ENCODE peak calls at places on chromosomes 7 and 10, in ten cellular contexts. J, W, R, Q, S, C, I, D, U and Z are unnamed samples.

GRCh38 chr10:101131962-101132635 is 999 bp downstream of the TLX1 start:
- DNase-seq in R (no peak), C (no peak), D (no peak), I (no peak), W (no peak), U (no peak), Q (no peak), J (no peak), S (no peak), Z (no peak)

GRCh38 chr10:126380352-126381076 is 7.8 kb downstream of the ADAM12 start:
- DNase-seq in Q (no peak), S (no peak), D (no peak), C (no peak), I (no peak), W (no peak), J (no peak), U (no peak), R (no peak), Z (no peak)

GRCh38 chr10:20254078-20254477 is 437.8 kb downstream of the PLXDC2 start:
- DNase-seq in S (no peak), R (no peak), J (no peak), U (no peak), W (no peak), Q (peak), D (no peak), I (no peak), C (no peak), Z (no peak)

GRCh38 chr10:27157150-27157549 is 2.0 kb downstream of the MASTL start:
- DNase-seq in R (no peak), J (no peak), S (no peak), C (no peak), D (no peak), U (no peak), I (no peak), Q (no peak), W (no peak), Z (no peak)

GRCh38 chr7:69349291-69349690 is 249.0 kb upstream of the AUTS2 start:
- DNase-seq in C (no peak), Q (no peak), J (no peak), I (no peak), D (no peak), U (no peak), S (no peak), R (no peak), W (no peak), Z (no peak)

GRCh38 chr10:22294694-22295093 is 21.5 kb upstream of the COMMD3 start:
- DNase-seq in S (no peak), W (no peak), D (no peak), C (no peak), U (no peak), Q (no peak), I (no peak), R (no peak), J (no peak), Z (no peak)

GRCh38 chr7:101302641-101303101 is 18.9 kb downstream of the IFT22 start:
- DNase-seq in C (no peak), R (no peak), Q (no peak), I (no peak), W (no peak), D (no peak), U (no peak), J (no peak), S (no peak), Z (no peak)

GRCh38 chr10:131902691-131903090 is 1.9 kb downstream of the PPP2R2D start:
- DNase-seq in D (no peak), Q (no peak), C (no peak), R (no peak), S (no peak), U (no peak), I (no peak), J (no peak), W (no peak), Z (no peak)

GRCh38 chr7:103117016-103117415 is 31.9 kb downstream of the NAPEPLD start:
- DNase-seq in D (no peak), Q (peak), U (no peak), J (no peak), R (no peak), I (no peak), C (no peak), S (no peak), W (no peak), Z (no peak)

GRCh38 chr7:34759477-34760125 is 101.6 kb downstream of the NPSR1 start:
- DNase-seq in R (peak), D (no peak), Q (peak), C (no peak), W (no peak), S (peak), U (no peak), J (peak), I (peak), Z (no peak)

GRCh38 chr7:108461855-108462254 is 5.6 kb upstream of the NRCAM start:
- DNase-seq in S (no peak), C (no peak), R (no peak), D (no peak), Q (no peak), U (no peak), J (no peak), I (no peak), W (no peak), Z (no peak)

GRCh38 chr7:106327538-106328481 is 43.0 kb upstream of the NAMPT start:
- DNase-seq in I (no peak), R (no peak), U (no peak), S (no peak), W (no peak), J (no peak), C (no peak), Q (no peak), D (no peak), Z (no peak)

GRCh38 chr7:101172854-101173751 is 7.0 kb downstream of the NAT16 start:
- DNase-seq in S (peak), D (no peak), R (no peak), I (peak), U (no peak), W (no peak), Q (no peak), C (peak), J (no peak), Z (no peak)

GRCh38 chr7:157980774-157981173 is 606.8 kb downstream of the PTPRN2 start:
- DNase-seq in Q (no peak), I (no peak), J (no peak), R (no peak), S (no peak), D (no peak), W (no peak), C (no peak), U (no peak), Z (no peak)

GRCh38 chr7:135343361-135343760 is 109.7 kb downstream of the STRA8 start:
- DNase-seq in S (no peak), U (no peak), W (no peak), R (no peak), Q (no peak), I (no peak), J (no peak), C (no peak), D (no peak), Z (no peak)

GRCh38 chr10:867807-868206 is 63.7 kb downstream of the LARP4B start:
- DNase-seq in C (no peak), J (no peak), R (no peak), U (no peak), Q (no peak), I (no peak), W (no peak), D (no peak), S (no peak), Z (no peak)

GRCh38 chr10:26792780-26793495 is 67.8 kb downstream of the ABI1 start:
- DNase-seq in U (no peak), J (no peak), S (no peak), Q (peak), C (no peak), I (no peak), R (no peak), W (no peak), D (no peak), Z (no peak)

GRCh38 chr10:24097771-24098207 is 111.1 kb upstream of the KIAA1217 start:
- DNase-seq in W (no peak), I (no peak), Q (peak), R (peak), C (no peak), S (no peak), U (no peak), J (no peak), D (no peak), Z (no peak)

GRCh38 chr7:70098133-70098561 is 499.9 kb downstream of the AUTS2 start:
- DNase-seq in R (no peak), I (no peak), U (no peak), W (no peak), J (no peak), C (no peak), D (no peak), Q (no peak), S (peak), Z (no peak)

GRCh38 chr7:140018125-140019043 is 44.4 kb downstream of the PARP12 start:
- DNase-seq in I (no peak), C (no peak), Q (no peak), J (no peak), U (no peak), S (no peak), R (no peak), D (no peak), W (no peak), Z (no peak)

GRCh38 chr7:75625868-75626267 is 112.9 kb downstream of the HIP1 start:
- DNase-seq in R (no peak), I (no peak), D (no peak), W (no peak), S (no peak), U (no peak), J (no peak), C (no peak), Q (no peak), Z (no peak)

GRCh38 chr7:22718200-22718711 is 8.7 kb upstream of the IL6 start:
- DNase-seq in S (no peak), I (peak), U (no peak), Q (no peak), D (no peak), J (peak), R (no peak), C (no peak), W (no peak), Z (no peak)

GRCh38 chr10:29950391-29950790 is 109.0 kb downstream of the JCAD start:
- DNase-seq in U (no peak), S (no peak), D (no peak), J (no peak), Q (no peak), W (no peak), I (no peak), C (no peak), R (no peak), Z (no peak)

GRCh38 chr7:7228472-7228871 is 46.1 kb downstream of the C1GALT1 start:
- DNase-seq in J (peak), W (no peak), U (no peak), C (no peak), Q (no peak), D (no peak), I (peak), R (no peak), S (no peak), Z (no peak)

GRCh38 chr7:127039541-127039940 is 213.2 kb downstream of the GRM8 start:
- DNase-seq in D (no peak), S (no peak), R (no peak), U (no peak), C (no peak), Q (no peak), I (no peak), J (no peak), W (no peak), Z (no peak)

GRCh38 chr10:8595140-8595539 is 540.7 kb downstream of the GATA3 start:
- DNase-seq in Q (no peak), C (no peak), W (no peak), U (no peak), J (no peak), I (no peak), R (no peak), D (no peak), S (no peak), Z (no peak)

GRCh38 chr10:10677479-10677878 is 340.2 kb upstream of the CELF2 start:
- DNase-seq in C (peak), J (no peak), R (peak), Q (peak), U (no peak), I (peak), W (no peak), S (peak), D (no peak), Z (no peak)

GRCh38 chr10:94042814-94043175 is 49.1 kb downstream of the PLCE1 start:
- DNase-seq in W (no peak), R (no peak), D (no peak), Q (no peak), C (no peak), U (no peak), J (no peak), S (no peak), I (no peak), Z (no peak)

GRCh38 chr10:71643904-71644303 is 75.7 kb downstream of the C10orf105 start:
- DNase-seq in S (no peak), R (peak), D (no peak), U (no peak), J (no peak), W (no peak), C (no peak), I (no peak), Q (no peak), Z (no peak)

GRCh38 chr10:98340261-98340675 is 72.3 kb upstream of the LOXL4 start:
- DNase-seq in I (peak), S (no peak), D (no peak), U (no peak), R (no peak), J (no peak), C (no peak), W (no peak), Q (no peak), Z (no peak)

GRCh38 chr7:157483515-157483914 is 146.7 kb downstream of the DNAJB6 start:
- DNase-seq in D (no peak), Q (no peak), U (no peak), I (no peak), R (no peak), J (no peak), S (no peak), C (no peak), W (no peak), Z (no peak)

GRCh38 chr7:43071604-43072003 is 40.8 kb upstream of the HECW1 start:
- DNase-seq in S (no peak), R (peak), W (no peak), C (no peak), I (peak), U (no peak), J (no peak), D (no peak), Q (no peak), Z (no peak)

GRCh38 chr7:87140271-87140748 is 11.9 kb upstream of the DMTF1 start:
- DNase-seq in R (no peak), Q (no peak), U (no peak), J (no peak), W (no peak), D (no peak), I (no peak), C (no peak), S (peak), Z (no peak)

GRCh38 chr10:118981946-118982345 is 47.6 kb upstream of the NANOS1 start:
- DNase-seq in C (no peak), S (no peak), D (no peak), Q (no peak), W (no peak), I (no peak), U (no peak), J (no peak), R (no peak), Z (no peak)